ENCODE peak calls at places on chromosomes 11 and 22, in nine cellular contexts. N is endothelial cell of umbilical vein; K is lower lobe of right lung; V is mesenchymal stem cell; O is OCI-LY7; T is aorta; M is PC-3; A is CD8-positive, alpha-beta T cell; G is SK-N-SH. J is an unnamed sample. For H3K4me1, the result is how much of the 10 kb centered on the place peaks cover.

GRCh38 chr11:30285416-30286121 is 37.3 kb upstream of the ARL14EP start:
- DNase-seq in V (no peak), K (no peak), A (no peak), O (no peak), N (no peak), G (no peak), M (no peak), T (no peak), J (no peak)

GRCh38 chr11:76008474-76008873 is 193.5 kb downstream of the UVRAG start:
- DNase-seq in M (peak), A (no peak), K (no peak), N (peak), O (no peak), V (peak), T (no peak), G (no peak), J (no peak)

GRCh38 chr22:18970180-18970947 is 34.3 kb upstream of the PRODH start:
- DNase-seq in V (peak), K (no peak), O (no peak), M (no peak), G (peak), A (no peak), T (no peak), N (no peak), J (peak)

GRCh38 chr11:74443071-74443864 is 24.1 kb downstream of the KCNE3 start:
- DNase-seq in T (no peak), V (no peak), A (no peak), N (peak), M (peak), G (no peak), O (no peak), K (no peak), J (peak)

GRCh38 chr11:32385998-32386397 is 49.3 kb downstream of the WT1 start:
- DNase-seq in A (no peak), G (peak), T (no peak), K (no peak), N (peak), V (peak), M (peak), O (no peak), J (peak)

GRCh38 chr11:70176940-70177689 is 26.0 kb upstream of the FADD start:
- DNase-seq in V (peak), O (peak), T (peak), K (peak), N (no peak), A (peak), G (peak), M (peak), J (peak)

GRCh38 chr11:1307163-1307870 is 2.1 kb downstream of the TOLLIP start:
- DNase-seq in M (no peak), T (no peak), O (no peak), N (no peak), K (peak), G (no peak), V (no peak), A (no peak), J (no peak)

GRCh38 chr22:37907036-37907954 is 1.2 kb downstream of the MICALL1 start:
- DNase-seq in G (no peak), M (no peak), K (no peak), A (no peak), O (no peak), N (peak), T (no peak), V (peak), J (no peak)

GRCh38 chr22:20012741-20013331 is 3.8 kb downstream of the ARVCF start:
- DNase-seq in N (no peak), M (no peak), T (no peak), A (no peak), K (no peak), O (no peak), V (no peak), G (no peak), J (no peak)

GRCh38 chr11:18392434-18393321 is 1.7 kb upstream of the LDHA start:
- DNase-seq in M (no peak), O (no peak), V (no peak), G (no peak), N (no peak), T (no peak), K (no peak), A (no peak), J (no peak)

GRCh38 chr11:76314741-76315090 is 66.2 kb downstream of the THAP12 start:
- DNase-seq in N (no peak), A (no peak), G (no peak), V (peak), T (no peak), M (peak), O (no peak), K (peak), J (no peak)

GRCh38 chr22:24027389-24027980 is 16.4 kb downstream of the CABIN1 start:
- DNase-seq in A (no peak), V (no peak), T (peak), O (no peak), M (no peak), K (no peak), N (no peak), G (no peak), J (no peak)

GRCh38 chr22:29523761-29524160 is 29.8 kb downstream of the THOC5 start:
- DNase-seq in G (no peak), K (no peak), N (no peak), M (no peak), A (no peak), T (no peak), V (no peak), O (no peak), J (no peak)

GRCh38 chr22:21450858-21451331 is 16.3 kb upstream of the TMEM191C start:
- DNase-seq in G (no peak), M (no peak), T (peak), K (peak), O (no peak), V (no peak), N (no peak), A (no peak), J (no peak)

GRCh38 chr11:79366218-79366617 is 74.6 kb downstream of the TENM4 start:
- DNase-seq in A (no peak), G (no peak), K (no peak), T (no peak), N (no peak), V (no peak), M (no peak), O (no peak), J (no peak)

GRCh38 chr11:35911616-35912165 is 32.2 kb upstream of the LDLRAD3 start:
- DNase-seq in K (no peak), G (no peak), M (no peak), N (peak), T (no peak), A (no peak), O (no peak), V (no peak), J (no peak)

GRCh38 chr11:78907636-78908035 is 333.0 kb upstream of the NARS2 start:
- DNase-seq in V (no peak), O (no peak), G (no peak), T (no peak), M (peak), A (no peak), N (no peak), K (no peak), J (no peak)

GRCh38 chr11:118129475-118130196 is 23.0 kb downstream of the SCN4B start:
- DNase-seq in T (no peak), N (no peak), K (no peak), M (no peak), V (no peak), A (no peak), G (no peak), O (no peak), J (no peak)

GRCh38 chr11:19370100-19370861 is 129.5 kb upstream of the E2F8 start:
- DNase-seq in T (no peak), O (no peak), V (peak), A (no peak), M (peak), K (no peak), G (no peak), N (peak), J (no peak)

GRCh38 chr11:94809251-94809650 is 41.1 kb downstream of the AMOTL1 start:
- DNase-seq in G (no peak), K (no peak), T (no peak), O (no peak), V (peak), M (no peak), A (no peak), N (no peak), J (no peak)

GRCh38 chr11:9691865-9692264 is 28.0 kb downstream of the SWAP70 start:
- DNase-seq in K (no peak), N (peak), V (peak), T (no peak), O (no peak), A (no peak), M (peak), G (no peak), J (peak)

GRCh38 chr11:4713241-4713640 is 8.7 kb downstream of the MMP26 start:
- DNase-seq in T (no peak), O (no peak), K (no peak), N (no peak), A (no peak), V (no peak), G (no peak), M (peak), J (no peak)

GRCh38 chr11:74948546-74948897 is 369 bp downstream of the XRRA1 start:
- DNase-seq in V (no peak), N (no peak), T (no peak), K (no peak), O (peak), A (no peak), G (peak), M (no peak), J (no peak)

GRCh38 chr11:8315463-8315862 is 51.8 kb upstream of the LMO1 start:
- DNase-seq in T (peak), N (no peak), M (no peak), O (no peak), V (no peak), A (no peak), K (no peak), G (peak), J (no peak)

GRCh38 chr11:45264839-45265515 is 21.2 kb downstream of the SYT13 start:
- DNase-seq in G (no peak), T (no peak), V (peak), N (peak), O (no peak), A (no peak), M (peak), K (no peak), J (peak)

GRCh38 chr11:88315981-88316441 is 21.5 kb downstream of the CTSC start:
- DNase-seq in N (no peak), A (no peak), T (no peak), V (no peak), K (no peak), M (peak), G (no peak), O (no peak), J (peak)

GRCh38 chr11:86244063-86244521 is 461 bp upstream of the EED start:
- DNase-seq in V (no peak), K (peak), A (peak), M (peak), G (peak), N (no peak), T (peak), O (peak), J (peak)

GRCh38 chr22:38129856-38130255 is 19.4 kb upstream of the BAIAP2L2 start:
- DNase-seq in G (no peak), V (no peak), T (peak), A (no peak), K (no peak), O (no peak), M (no peak), N (no peak), J (no peak)

GRCh38 chr11:117837791-117838190 is 13.2 kb upstream of the FXYD2 start:
- DNase-seq in O (no peak), K (no peak), N (no peak), T (peak), V (no peak), A (no peak), G (no peak), M (no peak), J (no peak)

GRCh38 chr22:38107692-38108515 is 2.6 kb downstream of the BAIAP2L2 start:
- DNase-seq in N (no peak), V (no peak), G (no peak), A (no peak), O (no peak), K (peak), M (no peak), T (peak), J (peak)

DNA sequence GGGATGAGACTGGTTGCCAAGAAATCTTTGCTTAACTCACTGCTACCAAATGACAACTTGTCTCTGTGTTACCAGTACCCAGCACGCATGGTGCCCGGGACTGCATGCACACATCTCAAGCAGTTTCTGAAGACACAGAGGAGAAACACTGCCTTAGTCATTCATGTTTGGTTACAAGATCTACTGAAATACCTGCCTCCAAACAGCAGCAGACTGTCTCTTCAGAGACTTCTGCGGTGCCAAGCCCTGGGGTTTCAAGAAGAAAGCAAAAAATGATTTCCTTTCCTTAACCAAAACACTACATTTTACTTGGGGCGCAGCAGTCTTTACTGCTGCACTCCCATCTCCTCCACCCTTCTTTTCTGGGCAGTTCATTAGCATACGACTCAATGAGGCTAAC is 4.2 kb downstream of the NAP1L4 start:
- DNase-seq in G (no peak), O (no peak), T (no peak), N (peak), V (no peak), M (no peak), K (no peak), A (peak), J (peak)
- H3K4me3 ChIP-seq in G (no peak), O (peak), T (no peak), N (no peak), V (peak), M (peak), K (peak), A (peak), J (no peak)

DNA sequence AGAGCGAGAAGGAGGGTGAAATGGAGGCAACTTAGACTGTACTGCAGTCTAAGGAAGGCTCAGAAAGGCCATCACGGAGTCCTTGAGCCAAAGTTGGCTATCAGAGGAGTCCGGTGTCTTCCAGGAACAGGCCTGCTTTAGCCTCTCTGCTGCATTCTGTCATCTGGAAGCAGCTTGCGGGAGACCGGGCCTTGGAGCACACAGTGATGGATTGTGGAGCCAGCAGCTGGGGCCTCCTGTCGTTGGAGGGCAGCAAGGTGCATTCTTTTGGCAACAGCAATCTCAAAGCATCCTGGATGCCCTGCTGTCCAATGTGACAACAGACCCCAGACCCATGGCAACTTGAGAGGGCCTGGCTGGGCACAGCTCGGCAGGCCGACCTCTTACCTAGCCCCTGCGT is 43.6 kb upstream of the LMO2 start:
- DNase-seq in A (no peak), M (no peak), T (no peak), O (no peak), N (peak), K (no peak), V (no peak), G (no peak), J (no peak)
- H3K4me1 ChIP-seq in A (under half), M (under half), T (under half), O (under half), N (half or more), K (half or more), V (under half), G (under half), J (under half)

GRCh38 chr11:96150609-96151008 is 192.4 kb downstream of the MAML2 start:
- DNase-seq in M (no peak), K (no peak), G (no peak), A (no peak), V (no peak), O (no peak), T (no peak), N (no peak), J (no peak)
- H3K27ac ChIP-seq in M (peak), K (no peak), G (peak), A (no peak), V (no peak), O (no peak), T (no peak), N (no peak), J (no peak)

GRCh38 chr11:48109046-48109666 is 107.5 kb upstream of the OR4B1 start:
- DNase-seq in A (no peak), T (no peak), V (peak), K (no peak), G (no peak), N (peak), M (peak), O (peak), J (peak)
- H3K4me3 ChIP-seq in A (peak), T (no peak), V (no peak), K (peak), G (peak), N (no peak), M (peak), O (peak), J (no peak)

GRCh38 chr22:22933100-22933806 is 45.6 kb downstream of the IGLL5 start:
- DNase-seq in K (peak), O (no peak), T (no peak), N (no peak), A (no peak), V (no peak), G (no peak), M (no peak), J (no peak)

GRCh38 chr22:22933807-22934542 is 46.4 kb downstream of the IGLL5 start:
- DNase-seq in K (no peak), N (no peak), T (no peak), A (no peak), G (no peak), M (no peak), O (no peak), V (no peak), J (no peak)

GRCh38 chr22:22935056-22935545 is 47.5 kb downstream of the IGLL5 start:
- DNase-seq in N (no peak), T (no peak), K (no peak), A (no peak), V (no peak), M (no peak), G (no peak), O (no peak), J (no peak)

GRCh38 chr22:22935546-22936157 is 48.0 kb downstream of the IGLL5 start:
- DNase-seq in V (no peak), T (no peak), O (peak), G (no peak), N (no peak), K (peak), M (no peak), A (no peak), J (no peak)

DNA sequence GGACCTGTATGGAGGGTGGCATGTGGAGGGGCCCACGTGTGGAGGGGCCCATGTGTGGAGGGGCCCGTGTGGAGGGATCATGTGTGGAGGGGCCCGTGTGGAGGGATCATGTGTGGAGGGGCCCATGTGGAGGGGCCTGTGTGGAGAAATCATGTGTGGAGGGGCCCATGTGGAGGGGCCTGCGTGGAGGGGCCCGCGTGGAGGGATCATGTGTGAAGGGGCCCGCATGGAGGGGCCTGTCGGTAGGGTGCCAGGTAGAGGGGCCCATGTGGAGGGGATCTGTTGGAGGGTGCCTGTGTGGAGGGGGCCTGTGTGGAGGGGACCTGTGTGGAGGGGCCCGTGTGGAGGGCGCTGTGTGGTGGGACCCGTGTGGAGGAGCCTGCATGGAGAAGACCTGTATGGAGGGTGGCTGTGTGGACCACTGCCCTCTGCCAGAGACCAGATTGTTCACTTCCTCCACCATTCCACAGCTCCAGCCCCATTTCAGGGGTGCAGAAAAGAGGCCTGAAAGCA is 47.0 kb downstream of the IGLL5 start:
- DNase-seq in O (peak), K (no peak), M (no peak), G (no peak), T (no peak), N (no peak), V (no peak), A (no peak), J (no peak)
- H3K4me1 ChIP-seq in O (half or more), K (under half), M (under half), G (under half), T (under half), N (under half), V (under half), A (under half), J (under half)

GRCh38 chr11:119303227-119303718 is 13.7 kb downstream of the MCAM start:
- DNase-seq in O (no peak), K (no peak), N (no peak), G (no peak), A (no peak), M (no peak), T (no peak), V (no peak), J (no peak)
- H3K27ac ChIP-seq in O (no peak), K (no peak), N (no peak), G (no peak), A (no peak), M (no peak), T (no peak), V (no peak), J (no peak)